ENCODE peak calls at places on chromosome 1, in five cellular contexts. O is astrocyte of the spinal cord, G is AG04449, J is bronchial epithelial cell, X is cardiac fibroblast. Q is an unnamed sample.

GRCh38 chr1:204431310-204432184 is 19.9 kb upstream of the PPP1R15B start:
- DNase-seq in O (peak), G (peak), J (peak), X (peak), Q (no peak)

GRCh38 chr1:29753771-29754607 is 517.7 kb downstream of the PTPRU start:
- DNase-seq in O (no peak), G (no peak), J (no peak), X (no peak), Q (no peak)

GRCh38 chr1:197787056-197787455 is 11.8 kb upstream of the DENND1B start:
- DNase-seq in O (no peak), G (peak), J (peak), X (no peak), Q (peak)

GRCh38 chr1:13642306-13643004 is 57.5 kb upstream of the PRDM2 start:
- DNase-seq in O (no peak), G (no peak), J (no peak), X (no peak), Q (no peak)

GRCh38 chr1:39490596-39491145 is 765 bp upstream of the BMP8A start:
- DNase-seq in O (no peak), G (no peak), J (no peak), X (no peak), Q (no peak)

GRCh38 chr1:30678209-30678608 is 45.2 kb downstream of the MATN1 start:
- DNase-seq in O (no peak), G (no peak), J (no peak), X (no peak), Q (no peak)

GRCh38 chr1:18100493-18101063 is 7.0 kb upstream of the IGSF21 start:
- DNase-seq in O (peak), G (no peak), J (peak), X (peak), Q (peak)

GRCh38 chr1:64080947-64081562 is 122.4 kb upstream of the UBE2U start:
- DNase-seq in O (peak), G (no peak), J (peak), X (peak), Q (no peak)

GRCh38 chr1:59025898-59026426 is 242.1 kb upstream of the JUN start:
- DNase-seq in O (peak), G (no peak), J (no peak), X (no peak), Q (no peak)

GRCh38 chr1:115114308-115114707 is 25.0 kb upstream of the TSPAN2 start:
- DNase-seq in O (peak), G (no peak), J (peak), X (peak), Q (no peak)

GRCh38 chr1:25123551-25123950 is 108.8 kb downstream of the SYF2 start:
- DNase-seq in O (no peak), G (no peak), J (no peak), X (no peak), Q (no peak)

GRCh38 chr1:226100436-226101347 is 38.2 kb downstream of the H3-3A start:
- DNase-seq in O (no peak), G (no peak), J (peak), X (peak), Q (no peak)

GRCh38 chr1:30523055-30524020 is 200.0 kb downstream of the MATN1 start:
- DNase-seq in O (peak), G (peak), J (peak), X (peak), Q (peak)

GRCh38 chr1:229035054-229035747 is 235.7 kb upstream of the RAB4A start:
- DNase-seq in O (no peak), G (no peak), J (no peak), X (no peak), Q (no peak)

GRCh38 chr1:76285578-76286135 is 211.1 kb downstream of the ST6GALNAC3 start:
- DNase-seq in O (no peak), G (no peak), J (no peak), X (no peak), Q (no peak)

GRCh38 chr1:244833734-244834595 is 1.5 kb upstream of the COX20 start:
- DNase-seq in O (peak), G (no peak), J (peak), X (peak), Q (peak)

GRCh38 chr1:204128964-204129896 is 22.6 kb downstream of the ETNK2 start:
- DNase-seq in O (peak), G (no peak), J (peak), X (peak), Q (no peak)

GRCh38 chr1:105137543-105138444 is 1388.1 kb downstream of the AMY1C start:
- DNase-seq in O (no peak), G (no peak), J (peak), X (no peak), Q (no peak)

GRCh38 chr1:116096013-116096618 is 15.1 kb upstream of the MAB21L3 start:
- DNase-seq in O (no peak), G (no peak), J (no peak), X (no peak), Q (no peak)

GRCh38 chr1:226763741-226764264 is 24.7 kb upstream of the ITPKB start:
- DNase-seq in O (peak), G (peak), J (peak), X (peak), Q (peak)

GRCh38 chr1:7220007-7220406 is 434.8 kb downstream of the CAMTA1 start:
- DNase-seq in O (peak), G (peak), J (no peak), X (no peak), Q (no peak)

GRCh38 chr1:205258313-205259176 is 30.8 kb downstream of the TMCC2 start:
- DNase-seq in O (peak), G (no peak), J (peak), X (peak), Q (no peak)

GRCh38 chr1:106038260-106038659 is 1018.2 kb upstream of the PRMT6 start:
- DNase-seq in O (no peak), G (no peak), J (no peak), X (no peak), Q (no peak)

GRCh38 chr1:196546272-196547245 is 61.7 kb downstream of the KCNT2 start:
- DNase-seq in O (peak), G (no peak), J (peak), X (peak), Q (no peak)

GRCh38 chr1:192945417-192946130 is 113.6 kb downstream of the UCHL5 start:
- DNase-seq in O (no peak), G (no peak), J (no peak), X (no peak), Q (no peak)

GRCh38 chr1:241423541-241424479 is 66.8 kb upstream of the RGS7 start:
- DNase-seq in O (peak), G (no peak), J (no peak), X (peak), Q (no peak)

GRCh38 chr1:154962238-154962678 is 676 bp upstream of the PYGO2 start:
- DNase-seq in O (peak), G (no peak), J (peak), X (peak), Q (no peak)

GRCh38 chr1:78250201-78250600 is 204.4 kb downstream of the GIPC2 start:
- DNase-seq in O (no peak), G (no peak), J (no peak), X (peak), Q (no peak)

GRCh38 chr1:243708210-243708609 is 141.8 kb downstream of the AKT3 start:
- DNase-seq in O (peak), G (no peak), J (peak), X (peak), Q (no peak)
- TF ChIP-seq CTCF in O (peak), G (no peak), J (peak), X (no peak), Q (no peak)

DNA sequence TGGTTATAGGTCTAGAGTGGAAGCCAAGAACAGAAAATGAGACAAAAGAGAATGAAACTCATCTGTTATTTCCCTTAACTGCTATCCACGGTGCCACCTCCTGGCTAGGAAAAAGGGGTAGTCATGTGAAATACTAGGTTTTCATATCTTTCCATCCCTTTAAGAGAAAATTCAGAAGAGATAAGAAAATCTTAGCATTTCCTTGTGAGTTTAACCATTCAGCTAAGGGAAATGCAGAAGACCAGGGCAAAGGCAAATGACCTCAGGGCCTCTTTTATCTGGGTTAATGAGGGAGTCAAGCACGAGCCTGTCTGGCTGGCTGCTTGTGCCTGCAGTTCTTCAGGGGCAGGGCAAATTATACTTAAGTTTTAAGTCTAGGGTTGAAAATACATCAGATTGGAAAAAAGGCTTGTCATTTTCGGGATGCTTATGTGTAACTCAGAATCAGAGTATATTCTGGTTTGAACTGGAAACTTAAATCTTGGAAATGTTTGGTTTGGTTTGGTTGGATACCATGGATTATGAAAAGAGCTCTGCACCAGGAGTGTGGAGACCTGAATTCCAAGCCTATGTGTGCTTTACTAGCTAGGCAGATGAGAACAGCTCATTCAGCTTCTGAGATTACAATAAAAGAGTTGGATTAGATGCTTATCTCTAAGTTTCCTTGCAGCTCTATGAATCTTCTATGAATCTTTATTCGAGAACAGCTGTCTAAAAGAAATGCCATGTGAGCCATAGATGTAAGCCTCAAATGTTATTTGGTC is 19.9 kb downstream of the NIBAN1 start:
- DNase-seq in O (no peak), G (no peak), J (peak), X (peak), Q (no peak)
- H3K4me3 ChIP-seq in O (no peak), G (no peak), J (no peak), X (no peak), Q (no peak)

GRCh38 chr1:24004132-24004531 is 24.0 kb upstream of the SRSF10 start:
- DNase-seq in O (no peak), G (no peak), J (no peak), X (no peak), Q (no peak)

GRCh38 chr1:24005163-24005562 is 25.0 kb upstream of the SRSF10 start:
- DNase-seq in O (no peak), G (no peak), J (no peak), X (no peak), Q (no peak)

GRCh38 chr1:24003331-24003972 is 23.3 kb upstream of the SRSF10 start:
- DNase-seq in O (peak), G (no peak), J (peak), X (peak), Q (peak)

GRCh38 chr1:23999156-23999671 is 19.1 kb upstream of the SRSF10 start:
- DNase-seq in O (no peak), G (no peak), J (no peak), X (no peak), Q (no peak)

GRCh38 chr1:24002664-24003063 is 22.5 kb upstream of the SRSF10 start:
- DNase-seq in O (no peak), G (no peak), J (no peak), X (no peak), Q (no peak)
- TF ChIP-seq CTCF in O (no peak), G (no peak), J (no peak), X (no peak), Q (no peak)

GRCh38 chr1:181142096-181143043 is 53.9 kb downstream of the IER5 start:
- DNase-seq in O (peak), G (peak), J (peak), X (peak), Q (no peak)
- H3K4me3 ChIP-seq in O (peak), G (peak), J (peak), X (peak), Q (peak)

GRCh38 chr1:89822109-89822962 is 1.5 kb downstream of the LRRC8D start:
- DNase-seq in O (no peak), G (no peak), J (no peak), X (no peak), Q (no peak)
- TF ChIP-seq CTCF in O (no peak), G (no peak), J (no peak), X (no peak), Q (no peak)

DNA sequence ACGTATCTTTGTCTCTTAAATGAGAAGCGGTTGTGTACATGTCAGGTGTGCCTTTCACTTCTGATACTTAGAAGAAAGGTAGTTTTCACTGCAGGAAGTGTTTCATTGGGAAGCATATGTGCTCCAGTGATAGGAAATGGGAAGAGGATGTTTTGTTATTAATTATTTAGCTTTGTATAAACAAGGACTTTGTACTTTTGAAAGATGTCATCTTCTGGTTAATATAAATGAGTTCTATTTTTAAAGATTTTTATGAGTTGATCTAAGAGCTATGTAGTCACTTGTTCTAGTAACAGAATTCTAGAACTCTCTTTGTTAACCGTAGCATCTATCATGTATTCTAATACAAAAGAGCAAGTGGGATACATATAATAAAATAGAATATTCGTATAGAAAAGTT is 130.5 kb downstream of the RASAL2 start:
- DNase-seq in O (no peak), G (no peak), J (no peak), X (no peak), Q (no peak)
- H3K4me3 ChIP-seq in O (no peak), G (no peak), J (no peak), X (no peak), Q (no peak)

GRCh38 chr1:38004284-38005101 is 821 bp downstream of the FHL3 start:
- DNase-seq in O (no peak), G (no peak), J (no peak), X (no peak), Q (no peak)
- TF ChIP-seq CTCF in O (no peak), G (no peak), J (no peak), X (peak), Q (no peak)

DNA sequence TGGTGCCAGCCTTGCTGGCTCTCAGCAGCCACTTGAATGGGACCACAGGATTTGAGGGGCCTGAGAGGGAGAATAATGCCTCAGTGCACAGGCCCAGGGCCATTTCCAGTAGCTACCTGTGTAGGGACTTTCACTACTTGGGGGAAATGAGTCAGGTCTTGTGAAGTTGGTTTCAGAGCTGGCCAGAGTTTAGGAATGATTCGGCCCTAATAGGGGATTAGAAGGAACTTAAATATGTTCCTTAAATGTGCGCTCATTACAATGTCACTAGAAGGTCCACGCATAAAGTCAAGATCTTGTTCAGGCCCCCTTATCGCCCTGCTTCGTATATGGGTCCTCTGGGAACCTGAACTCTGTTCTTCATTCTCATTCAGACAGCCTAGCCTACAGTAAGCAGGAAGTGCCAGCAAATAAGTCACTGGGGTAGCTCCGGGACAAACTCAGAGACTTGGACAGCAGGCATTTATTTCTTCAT is 5.6 kb upstream of the AKR1A1 start:
- DNase-seq in O (no peak), G (no peak), J (peak), X (no peak), Q (no peak)
- H3K4me3 ChIP-seq in O (no peak), G (no peak), J (no peak), X (no peak), Q (no peak)

DNA sequence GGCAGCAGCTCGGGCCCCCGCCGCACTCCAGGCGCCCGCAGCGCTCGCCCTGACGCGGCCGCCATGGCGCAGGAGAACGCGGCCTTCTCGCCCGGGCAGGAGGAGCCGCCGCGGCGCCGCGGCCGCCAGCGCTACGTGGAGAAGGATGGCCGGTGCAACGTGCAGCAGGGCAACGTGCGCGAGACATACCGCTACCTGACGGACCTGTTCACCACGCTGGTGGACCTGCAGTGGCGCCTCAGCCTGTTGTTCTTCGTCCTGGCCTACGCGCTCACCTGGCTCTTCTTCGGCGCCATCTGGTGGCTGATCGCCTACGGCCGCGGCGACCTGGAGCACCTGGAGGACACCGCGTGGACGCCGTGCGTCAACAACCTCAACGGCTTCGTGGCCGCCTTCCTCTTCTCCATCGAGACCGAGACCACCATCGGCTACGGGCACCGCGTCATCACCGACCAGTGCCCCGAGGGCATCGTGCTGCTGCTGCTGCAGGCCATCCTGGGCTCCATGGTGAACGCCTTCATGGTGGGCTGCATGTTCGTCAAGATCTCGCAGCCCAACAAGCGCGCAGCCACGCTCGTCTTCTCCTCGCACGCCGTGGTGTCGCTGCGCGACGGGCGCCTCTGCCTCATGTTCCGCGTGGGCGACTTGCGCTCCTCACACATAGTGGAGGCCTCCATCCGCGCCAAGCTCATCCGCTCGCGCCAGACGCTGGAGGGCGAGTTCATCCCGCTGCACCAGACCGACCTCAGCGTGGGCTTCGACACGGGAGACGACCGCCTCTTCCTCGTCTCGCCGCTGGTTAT is 2.8 kb downstream of the KCNJ9 start:
- DNase-seq in O (no peak), G (no peak), J (peak), X (peak), Q (no peak)
- TF ChIP-seq CTCF in O (peak), G (peak), J (peak), X (peak), Q (peak)

Q was measured in AG09309.